ENCODE peak calls at places on chromosomes 1 and 21, in five cellular contexts. V is adipocyte, R is NCI-H146, S is NB4, T is substantia nigra. M is an unnamed sample.

GRCh38 chr1:45059829-45060228 is 47.8 kb downstream of the UROD start:
- DNase-seq in V (no peak), R (no peak), S (no peak), T (no peak), M (no peak)

GRCh38 chr1:151892190-151892589 is 17.1 kb downstream of the THEM4 start:
- DNase-seq in V (peak), R (no peak), S (no peak), T (no peak), M (peak)

GRCh38 chr1:164716992-164717703 is 158.2 kb downstream of the PBX1 start:
- DNase-seq in V (peak), R (peak), S (peak), T (no peak), M (no peak)

GRCh38 chr1:3775498-3776230 is 3.1 kb downstream of the SMIM1 start:
- DNase-seq in V (peak), R (peak), S (peak), T (no peak), M (peak)

GRCh38 chr1:220003585-220004299 is 42.6 kb downstream of the EPRS1 start:
- DNase-seq in V (no peak), R (no peak), S (no peak), T (no peak), M (no peak)

GRCh38 chr1:41610361-41610760 is 125.9 kb upstream of the EDN2 start:
- DNase-seq in V (no peak), R (no peak), S (no peak), T (no peak), M (no peak)

GRCh38 chr1:167630568-167631385 is 745 bp downstream of the RCSD1 start:
- DNase-seq in V (no peak), R (no peak), S (peak), T (no peak), M (no peak)

GRCh38 chr1:2009297-2010053 is 5.9 kb upstream of the CFAP74 start:
- DNase-seq in V (no peak), R (no peak), S (no peak), T (no peak), M (no peak)

GRCh38 chr1:58231204-58231603 is 315.3 kb downstream of the OMA1 start:
- DNase-seq in V (no peak), R (no peak), S (no peak), T (no peak), M (no peak)

GRCh38 chr1:198934901-198935301 is 296.1 kb downstream of the PTPRC start:
- DNase-seq in V (peak), R (peak), S (peak), T (no peak), M (peak)

GRCh38 chr1:204463125-204464060 is 31.2 kb downstream of the PIK3C2B start:
- DNase-seq in V (no peak), R (no peak), S (no peak), T (no peak), M (no peak)

GRCh38 chr21:39348040-39348354 is 891 bp downstream of the HMGN1 start:
- DNase-seq in V (no peak), R (peak), S (no peak), T (no peak), M (no peak)

GRCh38 chr1:218324226-218324580 is 20.9 kb upstream of the TGFB2 start:
- DNase-seq in V (no peak), R (no peak), S (no peak), T (no peak), M (no peak)

GRCh38 chr1:84975035-84975434 is 21.9 kb downstream of the MCOLN2 start:
- DNase-seq in V (no peak), R (no peak), S (no peak), T (no peak), M (no peak)

GRCh38 chr1:100539836-100540536 is 2.0 kb downstream of the GPR88 start:
- DNase-seq in V (peak), R (peak), S (peak), T (no peak), M (peak)

GRCh38 chr1:226967665-226968064 is 27.6 kb downstream of the COQ8A start:
- DNase-seq in V (no peak), R (no peak), S (no peak), T (no peak), M (no peak)

GRCh38 chr1:219296916-219297315 is 123.2 kb downstream of the LYPLAL1 start:
- DNase-seq in V (peak), R (no peak), S (no peak), T (no peak), M (peak)

M was measured in astrocyte of the hippocampus.